ENCODE peak calls at places on chromosomes 1 and 21, in six cellular contexts. O is ovary, N is suprapubic skin, R is A549, X is transverse colon, Y is sigmoid colon. L is an unnamed sample.
A peak's percentile ranks its signal among the peaks of the same experiment; 100 is the strongest.

GRCh38 chr1:85654066-85654782 is 54.0 kb downstream of the ZNHIT6 start:
- DNase-seq in O (no peak), X (no peak), Y (no peak), N (no peak), R (no peak), L (no peak)

GRCh38 chr1:44034976-44035716 is 3.9 kb upstream of the SLC6A9 start:
- DNase-seq in N (no peak), X (no peak), O (no peak), Y (no peak), R (no peak), L (no peak)

GRCh38 chr1:158071106-158071505 is 77.7 kb downstream of the KIRREL1 start:
- DNase-seq in R (no peak), X (no peak), Y (peak; percentile 46), O (no peak), N (no peak), L (no peak)

GRCh38 chr1:113042336-113043143 is 30.5 kb upstream of the LRIG2 start:
- DNase-seq in R (peak; percentile 55), X (peak; percentile 78), O (peak; percentile 40), Y (peak; percentile 84), N (peak; percentile 74), L (peak; percentile 93)

GRCh38 chr1:66644331-66644730 is 107.9 kb upstream of the DYNLT5 start:
- DNase-seq in N (no peak), Y (no peak), O (no peak), R (no peak), X (no peak), L (no peak)

GRCh38 chr1:28328228-28328648 is 602 bp upstream of the MED18 start:
- DNase-seq in N (no peak), Y (no peak), O (peak; percentile 39), X (no peak), R (no peak), L (no peak)

GRCh38 chr1:30518696-30519095 is 204.7 kb downstream of the MATN1 start:
- DNase-seq in X (no peak), N (no peak), Y (no peak), O (no peak), R (no peak), L (no peak)

GRCh38 chr1:11610629-11611180 is 43.5 kb downstream of the FBXO2 start:
- DNase-seq in Y (no peak), N (no peak), X (no peak), O (no peak), R (no peak), L (no peak)

GRCh38 chr1:11730429-11730861 is 5.5 kb upstream of the AGTRAP start:
- DNase-seq in R (no peak), O (no peak), X (peak; percentile 51), N (no peak), Y (no peak), L (no peak)

GRCh38 chr1:158177705-158178450 is 2.8 kb upstream of the CD1D start:
- DNase-seq in O (peak; percentile 61), R (peak; percentile 47), Y (peak; percentile 92), X (peak; percentile 94), N (peak; percentile 90), L (no peak)

GRCh38 chr1:100710881-100711660 is 8.5 kb upstream of the VCAM1 start:
- DNase-seq in Y (no peak), N (no peak), X (no peak), R (no peak), O (no peak), L (no peak)

GRCh38 chr1:228013322-228014234 is 6.8 kb downstream of the WNT3A start:
- DNase-seq in N (peak; percentile 81), Y (peak; percentile 46), X (no peak), R (no peak), O (no peak), L (no peak)

GRCh38 chr1:235326719-235327558 is 1.0 kb downstream of the ARID4B start:
- DNase-seq in Y (peak; percentile 72), R (peak; percentile 22), X (peak; percentile 44), O (peak; percentile 62), N (peak; percentile 74), L (no peak)

GRCh38 chr21:31511258-31511657 is 148.2 kb upstream of the SOD1 start:
- DNase-seq in Y (no peak), O (no peak), N (no peak), X (no peak), R (no peak), L (no peak)

GRCh38 chr1:88210088-88210825 is 473.8 kb upstream of the PKN2 start:
- DNase-seq in X (no peak), N (no peak), R (no peak), O (no peak), Y (no peak), L (no peak)

GRCh38 chr1:11044849-11045427 is 2.1 kb downstream of the MASP2 start:
- DNase-seq in O (no peak), Y (peak; percentile 38), R (no peak), X (no peak), N (no peak), L (no peak)

GRCh38 chr21:39535646-39536437 is 76.9 kb upstream of the B3GALT5 start:
- DNase-seq in X (no peak), O (no peak), N (no peak), R (no peak), Y (no peak), L (peak; percentile 42)

GRCh38 chr1:62796151-62796680 is 12.3 kb downstream of the ATG4C start:
- DNase-seq in N (no peak), O (no peak), R (no peak), Y (no peak), X (no peak), L (no peak)

GRCh38 chr1:243343970-243344749 is 88.3 kb downstream of the SDCCAG8 start:
- DNase-seq in Y (no peak), N (no peak), O (no peak), X (no peak), R (peak; percentile 25), L (no peak)

GRCh38 chr1:66623812-66624211 is 89.9 kb downstream of the SGIP1 start:
- DNase-seq in O (no peak), Y (no peak), N (no peak), R (no peak), X (no peak), L (no peak)

GRCh38 chr1:94550800-94551241 is 9.3 kb upstream of the F3 start:
- DNase-seq in N (no peak), Y (no peak), X (no peak), R (no peak), O (no peak), L (no peak)
- TF ChIP-seq EP300 in N (no peak), Y (no peak), X (no peak), R (no peak), O (no peak), L (no peak)

DNA sequence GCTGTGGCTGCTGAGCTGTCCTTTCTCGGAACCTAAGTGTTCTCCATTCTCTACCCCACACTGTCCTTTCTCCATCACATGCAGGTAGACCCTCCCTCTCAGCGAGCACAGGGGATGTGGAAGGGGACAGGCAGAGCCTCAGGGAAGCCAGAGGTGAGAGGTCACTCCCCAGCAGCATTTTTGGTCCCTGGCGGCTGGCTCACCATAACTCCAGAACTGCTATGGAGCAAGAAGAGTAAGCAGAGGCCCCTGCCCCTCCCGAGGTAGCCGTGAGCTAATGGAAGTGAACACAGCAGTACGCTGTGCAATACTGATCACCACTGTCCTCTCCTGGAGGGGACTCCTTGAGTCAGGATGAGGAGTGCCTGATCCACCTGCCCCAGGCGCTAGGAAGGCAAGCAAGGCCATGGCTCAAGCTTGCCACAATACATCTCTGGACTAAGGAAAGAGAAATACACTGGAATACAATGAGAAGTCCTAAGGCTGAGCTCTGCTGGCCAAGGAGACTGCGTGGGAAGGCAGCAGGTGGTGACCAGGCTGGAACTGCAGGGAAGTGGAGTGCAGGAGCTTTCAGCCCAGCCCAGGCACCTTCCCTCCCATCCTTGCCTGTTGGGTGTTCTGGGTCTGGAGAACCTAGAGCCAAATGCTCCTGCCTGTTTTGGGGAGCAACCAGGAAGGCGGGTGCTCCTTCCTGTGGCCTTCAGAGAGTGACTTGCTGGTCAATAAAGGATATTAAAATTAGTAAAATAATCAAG is 96.2 kb downstream of the LAMC2 start:
- DNase-seq in Y (no peak), N (no peak), O (no peak), X (no peak), R (no peak), L (no peak)
- TF ChIP-seq CTCF in Y (no peak), N (no peak), O (no peak), X (no peak), R (no peak), L (no peak)

GRCh38 chr1:54327386-54328116 is 78.6 kb downstream of the SSBP3 start:
- DNase-seq in X (no peak), O (no peak), Y (no peak), R (no peak), N (no peak), L (no peak)

GRCh38 chr1:54324750-54325704 is 81.2 kb downstream of the SSBP3 start:
- DNase-seq in X (no peak), R (no peak), O (peak; percentile 75), Y (peak; percentile 87), N (no peak), L (no peak)

GRCh38 chr1:54325705-54326461 is 80.3 kb downstream of the SSBP3 start:
- DNase-seq in O (no peak), X (no peak), N (no peak), Y (no peak), R (no peak), L (no peak)

GRCh38 chr1:54328117-54328636 is 78.0 kb downstream of the SSBP3 start:
- DNase-seq in O (no peak), R (no peak), X (no peak), Y (no peak), N (no peak), L (no peak)

GRCh38 chr1:54326577-54327385 is 79.4 kb downstream of the SSBP3 start:
- DNase-seq in Y (no peak), X (no peak), R (no peak), N (no peak), O (no peak), L (no peak)
- H3K4me1 ChIP-seq in Y (no peaks in the 10 kb centered on the region), X (peaks cover 66% of the 10 kb centered on the region), R (no peaks in the 10 kb centered on the region), N (peaks cover 97% of the 10 kb centered on the region), O (peaks cover 70% of the 10 kb centered on the region), L (peaks cover 99% of the 10 kb centered on the region)

GRCh38 chr1:182064611-182065010 is 3.1 kb upstream of the ZNF648 start:
- DNase-seq in X (no peak), N (no peak), Y (no peak), R (no peak), O (no peak), L (peak; percentile 75)
- TF ChIP-seq EP300 in X (no peak), N (no peak), Y (no peak), R (no peak), O (no peak), L (no peak)

GRCh38 chr1:24861821-24862727 is 68.0 kb downstream of the RUNX3 start:
- DNase-seq in N (no peak), Y (no peak), O (no peak), X (peak; percentile 73), R (no peak), L (peak; percentile 81)
- TF ChIP-seq CTCF in N (no peak), Y (no peak), O (no peak), X (no peak), R (no peak), L (no peak)

GRCh38 chr1:9655836-9656235 is 4.3 kb downstream of the PIK3CD start:
- DNase-seq in X (no peak), O (no peak), R (no peak), N (no peak), Y (no peak), L (no peak)

GRCh38 chr1:9657521-9658032 is 6.0 kb downstream of the PIK3CD start:
- DNase-seq in Y (no peak), R (no peak), N (no peak), O (no peak), X (no peak), L (no peak)

GRCh38 chr1:9653195-9653782 is 1.8 kb downstream of the PIK3CD start:
- DNase-seq in X (no peak), Y (no peak), R (no peak), N (no peak), O (no peak), L (no peak)

GRCh38 chr1:9653783-9654517 is 2.4 kb downstream of the PIK3CD start:
- DNase-seq in R (no peak), N (no peak), Y (no peak), O (no peak), X (no peak), L (no peak)

GRCh38 chr1:9655127-9655723 is 3.7 kb downstream of the PIK3CD start:
- DNase-seq in N (no peak), R (no peak), O (no peak), Y (no peak), X (no peak), L (no peak)
- H3K4me1 ChIP-seq in N (peaks cover 14% of the 10 kb centered on the region), R (peaks cover 5% of the 10 kb centered on the region), O (no peaks in the 10 kb centered on the region), Y (no peaks in the 10 kb centered on the region), X (peaks cover 15% of the 10 kb centered on the region), L (peaks cover 16% of the 10 kb centered on the region)